ENCODE peak calls at places on chromosomes 5 and 9, in four cellular contexts. Y is GM23248, D is GM12865, T is testis. E is an unnamed sample.

GRCh38 chr5:39024005-39024404 is 50.2 kb downstream of the RICTOR start:
- DNase-seq in Y (no peak), D (no peak), T (peak), E (no peak)

GRCh38 chr5:31972558-31972957 is 201.6 kb downstream of the GOLPH3 start:
- DNase-seq in Y (no peak), D (no peak), T (no peak), E (no peak)

GRCh38 chr5:40572947-40573346 is 106.8 kb upstream of the PTGER4 start:
- DNase-seq in Y (peak), D (no peak), T (no peak), E (no peak)

GRCh38 chr9:121662359-121662758 is 10.9 kb downstream of the DAB2IP start:
- DNase-seq in Y (no peak), D (no peak), T (no peak), E (no peak)

GRCh38 chr9:19967567-19968459 is 179.0 kb upstream of the SLC24A2 start:
- DNase-seq in Y (no peak), D (no peak), T (no peak), E (no peak)

GRCh38 chr9:86687788-86688187 is 259.5 kb downstream of the GAS1 start:
- DNase-seq in Y (peak), D (no peak), T (no peak), E (no peak)

GRCh38 chr9:98517710-98518109 is 191.0 kb downstream of the GABBR2 start:
- DNase-seq in Y (no peak), D (no peak), T (peak), E (no peak)

GRCh38 chr9:14158911-14159310 is 155.0 kb downstream of the NFIB start:
- DNase-seq in Y (peak), D (no peak), T (no peak), E (no peak)

GRCh38 chr5:72130342-72130741 is 23.1 kb downstream of the MAP1B start:
- DNase-seq in Y (peak), D (no peak), T (no peak), E (no peak)

GRCh38 chr5:43639566-43639965 is 36.6 kb downstream of the NNT start:
- DNase-seq in Y (no peak), D (no peak), T (no peak), E (no peak)

GRCh38 chr9:81685763-81686613 is 3.4 kb downstream of the TLE1 start:
- DNase-seq in Y (peak), D (peak), T (no peak), E (no peak)

GRCh38 chr9:121550569-121551512 is 51.2 kb upstream of the GGTA1 start:
- DNase-seq in Y (peak), D (peak), T (peak), E (peak)

GRCh38 chr5:80957031-80957761 is 3.0 kb upstream of the RASGRF2 start:
- DNase-seq in Y (no peak), D (no peak), T (no peak), E (no peak)

GRCh38 chr5:41921874-41922273 is 3.2 kb upstream of the FBXO4 start:
- DNase-seq in Y (peak), D (no peak), T (no peak), E (no peak)

GRCh38 chr9:135507104-135508035 is 6.9 kb downstream of the MRPS2 start:
- DNase-seq in Y (no peak), D (no peak), T (no peak), E (peak)

GRCh38 chr9:136107155-136107952 is 11.3 kb downstream of the TMEM250 start:
- DNase-seq in Y (no peak), D (peak), T (no peak), E (peak)

GRCh38 chr9:122172131-122172530 is 12.4 kb downstream of the MORN5 start:
- DNase-seq in Y (no peak), D (no peak), T (no peak), E (no peak)

GRCh38 chr5:157294692-157295091 is 28.8 kb downstream of the CYFIP2 start:
- DNase-seq in Y (no peak), D (no peak), T (no peak), E (no peak)

GRCh38 chr5:14531668-14532067 is 49.9 kb upstream of the OTULINL start:
- DNase-seq in Y (no peak), D (no peak), T (no peak), E (no peak)

GRCh38 chr9:35690447-35691324 is 961 bp upstream of the TPM2 start:
- DNase-seq in Y (peak), D (peak), T (peak), E (peak)

GRCh38 chr9:77764894-77765780 is 117.0 kb upstream of the GNA14 start:
- DNase-seq in Y (peak), D (peak), T (no peak), E (no peak)

GRCh38 chr5:117892360-117892759 is 1096.0 kb downstream of the DTWD2 start:
- DNase-seq in Y (no peak), D (no peak), T (no peak), E (no peak)

GRCh38 chr9:127873886-127874285 is 3.6 kb downstream of the AK1 start:
- DNase-seq in Y (peak), D (no peak), T (peak), E (no peak)

GRCh38 chr5:14406554-14406849 is 175.1 kb upstream of the OTULINL start:
- DNase-seq in Y (peak), D (no peak), T (peak), E (no peak)

GRCh38 chr5:133401731-133402347 is 210.5 kb downstream of the FSTL4 start:
- DNase-seq in Y (no peak), D (no peak), T (no peak), E (no peak)

GRCh38 chr5:74314906-74315305 is 325.6 kb downstream of the ENC1 start:
- DNase-seq in Y (no peak), D (no peak), T (no peak), E (no peak)

GRCh38 chr5:59241119-59241518 is 652.4 kb downstream of the PDE4D start:
- DNase-seq in Y (no peak), D (no peak), T (no peak), E (no peak)

GRCh38 chr5:149445739-149446369 is 66.8 kb upstream of the IL17B start:
- DNase-seq in Y (peak), D (no peak), T (no peak), E (no peak)

GRCh38 chr5:154865466-154866184 is 7.2 kb downstream of the CNOT8 start:
- DNase-seq in Y (no peak), D (no peak), T (no peak), E (no peak)

GRCh38 chr9:114452219-114453169 is 52.8 kb downstream of the WHRN start:
- DNase-seq in Y (no peak), D (no peak), T (no peak), E (peak)